ENCODE peak calls at places on chromosome 11, in seven cellular contexts. One of them, this sample, is unnamed.

GRCh38 chr11:5367461-5368074 is 16.0 kb upstream of the OR51M1 start:
- DNase-seq in psoas muscle: no peak
- DNase-seq in neural crest cell: no peak
- DNase-seq in mesendoderm: no peak
- DNase-seq in stimulated activated CD4-positive, alpha-beta T cell treated with anti-CD3 and anti-CD28 coated beads, Interleukin-1b, Interleukin-23, amount 100 ng/mL, for 24 hours: no peak
- DNase-seq in fibroblast of lung: peak
- DNase-seq in AG10803: peak
- DNase-seq in this sample: no peak

GRCh38 chr11:240315-240714 is 3.5 kb downstream of the PSMD13 start:
- DNase-seq in psoas muscle: no peak
- DNase-seq in neural crest cell: no peak
- DNase-seq in mesendoderm: no peak
- DNase-seq in stimulated activated CD4-positive, alpha-beta T cell treated with anti-CD3 and anti-CD28 coated beads, Interleukin-1b, Interleukin-23, amount 100 ng/mL, for 24 hours: no peak
- DNase-seq in fibroblast of lung: no peak
- DNase-seq in AG10803: no peak
- DNase-seq in this sample: no peak

GRCh38 chr11:121524233-121524631 is 71.5 kb upstream of the SORL1-AS1 start:
- DNase-seq in psoas muscle: no peak
- DNase-seq in neural crest cell: no peak
- DNase-seq in mesendoderm: no peak
- DNase-seq in stimulated activated CD4-positive, alpha-beta T cell treated with anti-CD3 and anti-CD28 coated beads, Interleukin-1b, Interleukin-23, amount 100 ng/mL, for 24 hours: no peak
- DNase-seq in fibroblast of lung: no peak
- DNase-seq in AG10803: peak
- DNase-seq in this sample: no peak

GRCh38 chr11:11396290-11397042 is 43.4 kb upstream of the CSNK2A3 start:
- DNase-seq in psoas muscle: no peak
- DNase-seq in neural crest cell: no peak
- DNase-seq in mesendoderm: peak
- DNase-seq in stimulated activated CD4-positive, alpha-beta T cell treated with anti-CD3 and anti-CD28 coated beads, Interleukin-1b, Interleukin-23, amount 100 ng/mL, for 24 hours: no peak
- DNase-seq in fibroblast of lung: peak
- DNase-seq in AG10803: peak
- DNase-seq in this sample: no peak

GRCh38 chr11:122202951-122203456 is 87.0 kb upstream of the BLID start:
- DNase-seq in psoas muscle: peak
- DNase-seq in neural crest cell: peak
- DNase-seq in mesendoderm: peak
- DNase-seq in stimulated activated CD4-positive, alpha-beta T cell treated with anti-CD3 and anti-CD28 coated beads, Interleukin-1b, Interleukin-23, amount 100 ng/mL, for 24 hours: peak
- DNase-seq in fibroblast of lung: peak
- DNase-seq in AG10803: peak
- DNase-seq in this sample: peak

GRCh38 chr11:123473941-123474668 is 44.0 kb downstream of the GRAMD1B start:
- DNase-seq in psoas muscle: no peak
- DNase-seq in neural crest cell: no peak
- DNase-seq in mesendoderm: no peak
- DNase-seq in stimulated activated CD4-positive, alpha-beta T cell treated with anti-CD3 and anti-CD28 coated beads, Interleukin-1b, Interleukin-23, amount 100 ng/mL, for 24 hours: no peak
- DNase-seq in fibroblast of lung: peak
- DNase-seq in AG10803: peak
- DNase-seq in this sample: no peak

GRCh38 chr11:122267602-122268001 is 151.6 kb upstream of the BLID start:
- DNase-seq in psoas muscle: no peak
- DNase-seq in neural crest cell: no peak
- DNase-seq in mesendoderm: peak
- DNase-seq in stimulated activated CD4-positive, alpha-beta T cell treated with anti-CD3 and anti-CD28 coated beads, Interleukin-1b, Interleukin-23, amount 100 ng/mL, for 24 hours: no peak
- DNase-seq in fibroblast of lung: peak
- DNase-seq in AG10803: peak
- DNase-seq in this sample: no peak

GRCh38 chr11:75325713-75326438 is 25.6 kb downstream of the ARRB1 start:
- DNase-seq in psoas muscle: peak
- DNase-seq in neural crest cell: no peak
- DNase-seq in mesendoderm: peak
- DNase-seq in stimulated activated CD4-positive, alpha-beta T cell treated with anti-CD3 and anti-CD28 coated beads, Interleukin-1b, Interleukin-23, amount 100 ng/mL, for 24 hours: no peak
- DNase-seq in fibroblast of lung: peak
- DNase-seq in AG10803: peak
- DNase-seq in this sample: peak

GRCh38 chr11:102494216-102494615 is 36.3 kb downstream of the MMP7 start:
- DNase-seq in psoas muscle: no peak
- DNase-seq in neural crest cell: no peak
- DNase-seq in mesendoderm: no peak
- DNase-seq in stimulated activated CD4-positive, alpha-beta T cell treated with anti-CD3 and anti-CD28 coated beads, Interleukin-1b, Interleukin-23, amount 100 ng/mL, for 24 hours: no peak
- DNase-seq in fibroblast of lung: no peak
- DNase-seq in AG10803: peak
- DNase-seq in this sample: no peak

This sample was measured in RWPE2.